ENCODE peak calls at places on chromosomes 7 and 10, in seven cellular contexts. W is activated CD4-positive, alpha-beta T cell treated with anti-CD3 and anti-CD28 coated beads, Interleukin-2, amount 50 U/mL, for 24 hours; K is NCI-H1417; E is left cardiac atrium; Q is amniotic epithelial cell; T is naive thymus-derived CD8-positive, alpha-beta T cell; D is stimulated activated CD4-positive, alpha-beta T cell treated with anti-CD3 and anti-CD28 coated beads, Interleukin-15, amount 100 ng/mL, for 24 hours. P is an unnamed sample.

GRCh38 chr7:2971914-2972530 is 71.6 kb downstream of the CARD11 start:
- DNase-seq in Q (no peak), T (no peak), W (no peak), D (no peak), E (no peak), K (no peak), P (no peak)

GRCh38 chr10:5284311-5285057 is 80.3 kb upstream of the UCN3 start:
- DNase-seq in D (peak), T (peak), E (no peak), Q (peak), K (no peak), W (peak), P (peak)

GRCh38 chr10:89419548-89419947 is 5.2 kb downstream of the IFIT5 start:
- DNase-seq in T (no peak), K (no peak), D (no peak), W (no peak), E (no peak), Q (peak), P (no peak)

GRCh38 chr10:22606164-22606614 is 108.2 kb downstream of the PIP4K2A start:
- DNase-seq in D (peak), W (no peak), K (no peak), T (no peak), E (peak), Q (no peak), P (peak)

GRCh38 chr10:102704915-102705314 is 9.3 kb downstream of the ARL3 start:
- DNase-seq in W (no peak), E (no peak), T (no peak), Q (peak), D (no peak), K (no peak), P (peak)

GRCh38 chr7:6160191-6160623 is 112.2 kb downstream of the CYTH3 start:
- DNase-seq in K (peak), D (no peak), Q (peak), T (no peak), W (no peak), E (peak), P (peak)

GRCh38 chr10:82660983-82661382 is 786.0 kb downstream of the NRG3 start:
- DNase-seq in W (no peak), T (no peak), D (no peak), K (no peak), E (no peak), Q (no peak), P (no peak)

GRCh38 chr10:59877191-59877671 is 29.1 kb downstream of the CCDC6 start:
- DNase-seq in T (no peak), D (no peak), Q (peak), W (no peak), E (no peak), K (no peak), P (peak)

GRCh38 chr10:59234814-59235429 is 58.5 kb downstream of the PHYHIPL start:
- DNase-seq in E (peak), D (no peak), K (no peak), W (no peak), T (no peak), Q (peak), P (peak)

GRCh38 chr7:4042402-4042801 is 639.7 kb upstream of the FOXK1 start:
- DNase-seq in E (no peak), W (no peak), K (peak), D (no peak), Q (no peak), T (no peak), P (no peak)

GRCh38 chr10:78937800-78938694 is 130.7 kb upstream of the ZMIZ1 start:
- DNase-seq in T (no peak), W (no peak), K (no peak), Q (no peak), D (peak), E (peak), P (no peak)

GRCh38 chr10:7558036-7558435 is 108.7 kb downstream of the ITIH5 start:
- DNase-seq in D (no peak), W (no peak), E (no peak), K (no peak), Q (no peak), T (no peak), P (no peak)

GRCh38 chr10:68348265-68348741 is 15.6 kb upstream of the PBLD start:
- DNase-seq in W (peak), E (no peak), D (peak), T (peak), Q (peak), K (peak), P (peak)

GRCh38 chr7:25495342-25495855 is 267.1 kb upstream of the NPVF start:
- DNase-seq in W (no peak), K (peak), D (no peak), Q (no peak), T (no peak), E (peak), P (no peak)

GRCh38 chr10:78248651-78249464 is 215.2 kb downstream of the RPS24 start:
- DNase-seq in K (no peak), T (no peak), D (no peak), W (no peak), E (no peak), Q (peak), P (peak)

P was measured in astrocyte.